ENCODE peak calls at places on chromosomes 12 and 14, in seven cellular contexts. L, N, P, Q, E, K and H are unnamed samples.

GRCh38 chr14:29348504-29348903 is 579.1 kb downstream of the PRKD1 start:
- DNase-seq in L (no peak), P (peak), K (no peak), Q (no peak), N (no peak), E (peak), H (no peak)

GRCh38 chr12:125606312-125606711 is 541.1 kb downstream of the AACS start:
- DNase-seq in P (no peak), N (no peak), Q (no peak), L (no peak), K (no peak), E (no peak), H (no peak)

GRCh38 chr12:105716621-105717020 is 386.1 kb downstream of the C12orf75 start:
- DNase-seq in K (no peak), L (no peak), P (no peak), N (no peak), E (no peak), Q (no peak), H (no peak)

GRCh38 chr14:84592770-84593169 is 937.2 kb upstream of the FLRT2 start:
- DNase-seq in E (no peak), N (no peak), P (no peak), L (no peak), Q (no peak), K (no peak), H (no peak)

GRCh38 chr14:74655597-74656389 is 43.8 kb upstream of the LTBP2 start:
- DNase-seq in Q (no peak), K (no peak), L (no peak), N (no peak), P (peak), E (peak), H (peak)

GRCh38 chr12:6548556-6549378 is 7.1 kb downstream of the IFFO1 start:
- DNase-seq in Q (no peak), E (peak), L (no peak), P (peak), N (no peak), K (no peak), H (peak)

GRCh38 chr12:107748472-107748871 is 12.5 kb downstream of the PRDM4 start:
- DNase-seq in Q (no peak), N (no peak), L (no peak), K (no peak), E (peak), P (peak), H (peak)

GRCh38 chr12:89280833-89281533 is 71.3 kb downstream of the DUSP6 start:
- DNase-seq in P (peak), L (peak), K (no peak), N (no peak), E (peak), Q (no peak), H (peak)